ENCODE peak calls at places on chromosomes 3 and 15, in eight cellular contexts. N, G, K, Z, C, E, L and R are unnamed samples.

GRCh38 chr3:123084192-123084591 is 17.4 kb downstream of the PDIA5 start:
- DNase-seq in N (no peak), G (peak; percentile 20), K (no peak), Z (no peak), C (no peak), E (no peak), L (no peak), R (no peak)

GRCh38 chr3:56987238-56987932 is 73.1 kb upstream of the SPATA12 start:
- DNase-seq in N (no peak), G (no peak), K (no peak), Z (no peak), C (no peak), E (no peak), L (no peak), R (no peak)

GRCh38 chr15:77552066-77552465 is 80.6 kb downstream of the LINGO1 start:
- DNase-seq in N (peak; percentile 28), G (no peak), K (no peak), Z (no peak), C (no peak), E (no peak), L (no peak), R (no peak)

GRCh38 chr3:167406876-167407492 is 26.9 kb upstream of the ZBBX start:
- DNase-seq in N (no peak), G (peak; percentile 76), K (peak; percentile 1), Z (no peak), C (peak; percentile 65), E (peak; percentile 70), L (peak; percentile 20), R (peak; percentile 54)

GRCh38 chr3:44965165-44965564 is 10.8 kb downstream of the ZDHHC3 start:
- DNase-seq in N (no peak), G (no peak), K (no peak), Z (no peak), C (no peak), E (no peak), L (no peak), R (no peak)

GRCh38 chr15:89450076-89451006 is 46.0 kb downstream of the RHCG start:
- DNase-seq in N (no peak), G (no peak), K (no peak), Z (no peak), C (no peak), E (no peak), L (no peak), R (no peak)

GRCh38 chr3:169186596-169186995 is 476.9 kb downstream of the MECOM start:
- DNase-seq in N (no peak), G (no peak), K (no peak), Z (no peak), C (no peak), E (no peak), L (no peak), R (no peak)

GRCh38 chr3:108486910-108487309 is 23.5 kb downstream of the MYH15 start:
- DNase-seq in N (no peak), G (peak; percentile 59), K (no peak), Z (no peak), C (peak; percentile 48), E (peak; percentile 68), L (peak; percentile 22), R (no peak)

GRCh38 chr3:9032236-9032777 is 69.0 kb upstream of the RAD18 start:
- DNase-seq in N (no peak), G (no peak), K (no peak), Z (no peak), C (no peak), E (no peak), L (no peak), R (no peak)

GRCh38 chr15:78360426-78360825 is 20.3 kb downstream of the CRABP1 start:
- DNase-seq in N (no peak), G (no peak), K (no peak), Z (no peak), C (no peak), E (no peak), L (peak; percentile 31), R (no peak)

GRCh38 chr3:159814161-159814560 is 174.5 kb upstream of the IL12A start:
- DNase-seq in N (no peak), G (no peak), K (no peak), Z (no peak), C (no peak), E (no peak), L (no peak), R (no peak)

GRCh38 chr3:30875505-30875904 is 19.0 kb downstream of the GADL1 start:
- DNase-seq in N (no peak), G (no peak), K (no peak), Z (no peak), C (no peak), E (no peak), L (no peak), R (no peak)

GRCh38 chr3:48565591-48566400 is 2.2 kb upstream of the UCN2 start:
- DNase-seq in N (no peak), G (peak; percentile 78), K (no peak), Z (no peak), C (no peak), E (peak; percentile 64), L (peak; percentile 76), R (peak; percentile 68)

GRCh38 chr3:15330031-15330596 is 2.3 kb downstream of the SH3BP5 start:
- DNase-seq in N (no peak), G (peak; percentile 83), K (no peak), Z (no peak), C (no peak), E (peak; percentile 81), L (peak; percentile 90), R (no peak)

GRCh38 chr3:144380832-144381231 is 409.2 kb downstream of the DIPK2A start:
- DNase-seq in N (no peak), G (no peak), K (no peak), Z (no peak), C (peak; percentile 11), E (no peak), L (no peak), R (no peak)

GRCh38 chr15:92714071-92714456 is 58.5 kb upstream of the FAM174B start:
- DNase-seq in N (no peak), G (peak; percentile 58), K (no peak), Z (no peak), C (no peak), E (peak; percentile 31), L (peak; percentile 59), R (no peak)

GRCh38 chr3:39101022-39101689 is 6.3 kb downstream of the GORASP1 start:
- DNase-seq in N (no peak), G (peak; percentile 6), K (no peak), Z (peak; percentile 25), C (no peak), E (peak; percentile 49), L (peak; percentile 41), R (peak; percentile 35)